ENCODE peak calls at places on chromosomes 2 and 18, in eight cellular contexts. K is GM12891; G is stimulated activated CD8-positive, alpha-beta memory T cell treated with anti-CD3 and anti-CD28 coated beads, Interleukin-2, amount 100 ng/mL, for 1 hour; F is RCC 7860; L is GM10248; I is NCI-H1930; M is globus pallidus; O is activated CD8-positive, alpha-beta memory T cell treated with anti-CD3 and anti-CD28 coated beads, Interleukin-2, amount 50 U/mL, for 4 hours. W is an unnamed sample.

GRCh38 chr2:88834376-88834775 is 142.9 kb downstream of the RPIA start:
- DNase-seq in F (no peak), O (no peak), M (no peak), G (no peak), K (no peak), I (no peak), L (no peak), W (no peak)

GRCh38 chr2:175855236-175855635 is 146.8 kb downstream of the LNPK start:
- DNase-seq in O (no peak), K (no peak), M (no peak), I (peak; percentile 10), G (no peak), F (no peak), L (no peak), W (no peak)

GRCh38 chr2:85611217-85611704 is 605 bp downstream of the C2orf68 start:
- DNase-seq in I (no peak), O (no peak), L (no peak), G (no peak), M (no peak), F (no peak), K (no peak), W (no peak)

GRCh38 chr2:230161180-230161579 is 58.6 kb downstream of the SP110 start:
- DNase-seq in L (no peak), K (no peak), G (no peak), F (no peak), I (no peak), O (no peak), M (no peak), W (no peak)

GRCh38 chr18:24600076-24600654 is 139.7 kb downstream of the HRH4 start:
- DNase-seq in K (peak; percentile 11), F (peak; percentile 17), M (peak; percentile 63), O (no peak), I (peak; percentile 77), G (no peak), L (peak; percentile 22), W (no peak)

GRCh38 chr2:223801702-223802101 is 35.7 kb downstream of the AP1S3 start:
- DNase-seq in L (no peak), M (no peak), O (no peak), K (no peak), F (peak; percentile 66), G (no peak), I (no peak), W (no peak)

GRCh38 chr2:17538022-17538843 is 2.3 kb upstream of the VSNL1 start:
- DNase-seq in I (no peak), G (no peak), F (no peak), L (no peak), K (no peak), O (no peak), M (no peak), W (no peak)

GRCh38 chr18:38966846-38967245 is 1401.2 kb upstream of the CELF4 start:
- DNase-seq in F (no peak), K (no peak), O (no peak), G (no peak), M (no peak), L (no peak), I (no peak), W (no peak)

GRCh38 chr2:73202156-73203054 is at the start of gene NOTO:
- DNase-seq in I (peak; percentile 12), L (no peak), F (no peak), K (no peak), M (no peak), G (no peak), O (no peak), W (no peak)

GRCh38 chr2:219522111-219523030 is 8.1 kb downstream of the ASIC4 start:
- DNase-seq in O (no peak), M (no peak), K (no peak), G (no peak), L (no peak), F (peak; percentile 43), I (no peak), W (no peak)

GRCh38 chr18:66958309-66958708 is 354.4 kb upstream of the CDH19 start:
- DNase-seq in M (no peak), I (no peak), G (no peak), L (no peak), K (no peak), O (no peak), F (no peak), W (no peak)

GRCh38 chr2:237060518-237061312 is 25.0 kb upstream of the COPS8 start:
- DNase-seq in O (no peak), I (peak; percentile 41), L (peak; percentile 62), F (peak; percentile 47), M (peak; percentile 53), G (no peak), K (no peak), W (peak; percentile 56)

GRCh38 chr2:98334439-98335078 is 11.7 kb upstream of the CNGA3 start:
- DNase-seq in O (no peak), K (no peak), M (peak; percentile 23), L (no peak), G (no peak), I (peak; percentile 10), F (peak; percentile 93), W (peak; percentile 38)

GRCh38 chr2:113056501-113056900 is 2.5 kb upstream of the IL36RN start:
- DNase-seq in O (no peak), G (no peak), F (peak; percentile 53), M (no peak), I (no peak), L (no peak), K (no peak), W (no peak)

GRCh38 chr2:49069829-49070228 is 84.5 kb downstream of the FSHR start:
- DNase-seq in O (no peak), I (no peak), G (no peak), F (no peak), L (no peak), K (no peak), M (no peak), W (no peak)

GRCh38 chr2:177553176-177553909 is 160.8 kb downstream of the AGPS start:
- DNase-seq in K (no peak), M (no peak), F (peak; percentile 11), O (no peak), L (no peak), G (no peak), I (no peak), W (no peak)

GRCh38 chr2:22497064-22497463 is 887.9 kb upstream of the KLHL29 start:
- DNase-seq in G (no peak), L (no peak), I (no peak), M (no peak), K (no peak), O (no peak), F (no peak), W (no peak)

GRCh38 chr2:101820519-101820918 is 123.0 kb downstream of the MAP4K4 start:
- DNase-seq in F (peak; percentile 67), O (no peak), I (no peak), G (no peak), M (no peak), L (no peak), K (no peak), W (no peak)

GRCh38 chr18:10296491-10296890 is 157.9 kb upstream of the APCDD1 start:
- DNase-seq in O (no peak), G (no peak), K (no peak), I (no peak), F (no peak), M (no peak), L (no peak), W (no peak)

GRCh38 chr2:150552421-150552820 is 65.0 kb upstream of the RND3 start:
- DNase-seq in O (no peak), I (no peak), K (no peak), M (no peak), G (no peak), L (no peak), F (no peak), W (no peak)

GRCh38 chr18:7360606-7361170 is 129.8 kb downstream of the LRRC30 start:
- DNase-seq in G (no peak), L (no peak), I (no peak), M (no peak), K (no peak), O (no peak), F (no peak), W (no peak)

GRCh38 chr2:147297820-147298219 is 547.0 kb upstream of the ACVR2A start:
- DNase-seq in G (no peak), K (peak; percentile 8), M (no peak), F (no peak), L (peak; percentile 32), I (no peak), O (no peak), W (no peak)

GRCh38 chr2:223196331-223196730 is 144.3 kb downstream of the KCNE4 start:
- DNase-seq in L (no peak), G (no peak), K (no peak), O (no peak), M (no peak), I (no peak), F (no peak), W (no peak)

GRCh38 chr18:61666876-61667590 is 225.8 kb downstream of the RNF152 start:
- DNase-seq in F (no peak), I (no peak), K (no peak), M (no peak), L (no peak), O (no peak), G (no peak), W (peak; percentile 25)

GRCh38 chr2:3492951-3493609 is 26.3 kb downstream of the ADI1 start:
- DNase-seq in O (no peak), L (peak; percentile 9), F (peak; percentile 9), I (no peak), K (no peak), G (no peak), M (no peak), W (no peak)